ENCODE peak calls at places on chromosomes 16 and 17, in four cellular contexts. B is K562, E is HCT116, G is HepG2. N is an unnamed sample.

GRCh38 chr16:9115277-9115676 is 23.8 kb downstream of the HAPSTR1 start:
- DNase-seq in B (no peak), E (no peak), G (no peak), N (no peak)

GRCh38 chr16:27427538-27427937 is 25.6 kb downstream of the IL21R start:
- DNase-seq in B (no peak), E (no peak), G (no peak), N (no peak)

GRCh38 chr17:40884708-40885512 is at the start of gene KRT20:
- DNase-seq in B (no peak), E (no peak), G (no peak), N (no peak)

GRCh38 chr16:48963901-48964615 is 317.6 kb downstream of the CBLN1 start:
- DNase-seq in B (no peak), E (peak), G (no peak), N (peak)

GRCh38 chr17:45366049-45366448 is 49.2 kb upstream of the MAP3K14 start:
- DNase-seq in B (no peak), E (no peak), G (no peak), N (no peak)

GRCh38 chr17:77963441-77963840 is 4.9 kb downstream of the TNRC6C start:
- DNase-seq in B (peak), E (no peak), G (peak), N (no peak)

GRCh38 chr17:1153795-1154546 is 25.8 kb downstream of the ABR start:
- DNase-seq in B (no peak), E (no peak), G (peak), N (no peak)

GRCh38 chr17:44159519-44160210 is 10.8 kb upstream of the ASB16 start:
- DNase-seq in B (peak), E (no peak), G (no peak), N (no peak)

GRCh38 chr16:2210386-2211365 is at the start of gene BRICD5:
- DNase-seq in B (no peak), E (no peak), G (peak), N (no peak)

GRCh38 chr16:78748471-78748929 is 649.0 kb downstream of the WWOX start:
- DNase-seq in B (no peak), E (no peak), G (no peak), N (no peak)

GRCh38 chr17:14205992-14206461 is 30.6 kb downstream of the CDRT15 start:
- DNase-seq in B (no peak), E (peak), G (no peak), N (no peak)

GRCh38 chr16:5008311-5008731 is 25.4 kb downstream of the NAGPA start:
- DNase-seq in B (no peak), E (no peak), G (no peak), N (no peak)

GRCh38 chr17:75504347-75505151 is 10.8 kb downstream of the CASKIN2 start:
- DNase-seq in B (peak), E (no peak), G (peak), N (no peak)

GRCh38 chr17:19242323-19242722 is 5.2 kb downstream of the EPN2 start:
- DNase-seq in B (no peak), E (peak), G (no peak), N (no peak)

GRCh38 chr16:22379656-22380055 is 5.2 kb upstream of the CDR2 start:
- DNase-seq in B (no peak), E (no peak), G (no peak), N (no peak)

GRCh38 chr17:30586818-30587595 is 109.8 kb downstream of the GOSR1 start:
- DNase-seq in B (no peak), E (no peak), G (peak), N (no peak)

GRCh38 chr16:22874394-22874793 is 60.4 kb downstream of the HS3ST2 start:
- DNase-seq in B (no peak), E (no peak), G (no peak), N (no peak)

GRCh38 chr17:41163828-41164227 is 3.3 kb upstream of the KRTAP4-4 start:
- DNase-seq in B (no peak), E (no peak), G (no peak), N (no peak)

GRCh38 chr17:57211010-57211411 is 45.3 kb upstream of the MSI2 start:
- DNase-seq in B (no peak), E (no peak), G (no peak), N (no peak)

GRCh38 chr17:75981019-75981615 is 2.1 kb downstream of the TEN1 start:
- DNase-seq in B (no peak), E (no peak), G (no peak), N (no peak)

DNA sequence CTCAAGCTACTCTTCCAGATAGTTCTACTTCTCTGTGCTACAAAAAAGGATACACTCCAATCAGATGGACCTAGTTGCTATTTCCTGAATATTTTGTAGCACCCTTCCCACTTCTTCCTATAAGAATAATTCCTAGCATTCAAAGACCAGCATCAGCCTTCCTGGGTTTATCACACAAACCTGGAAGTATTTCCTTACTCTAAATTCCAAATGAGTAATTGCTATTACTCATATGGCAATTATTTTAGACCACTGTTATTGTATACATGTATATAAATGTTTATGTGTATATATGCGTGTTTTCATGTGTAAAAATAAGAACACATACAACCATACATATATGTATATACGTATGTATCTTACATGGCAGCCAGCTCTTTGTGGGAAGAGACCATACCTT is 130.6 kb downstream of the MYO1D start:
- DNase-seq in B (no peak), E (no peak), G (no peak), N (no peak)
- TF ChIP-seq TCF7L2 in B (no peak), E (no peak), G (no peak), N (no peak)

GRCh38 chr17:17492562-17492961 is 3.6 kb downstream of the RASD1 start:
- DNase-seq in B (no peak), E (no peak), G (no peak), N (no peak)
- TF ChIP-seq TCF7L2 in B (no peak), E (no peak), G (no peak), N (no peak)

DNA sequence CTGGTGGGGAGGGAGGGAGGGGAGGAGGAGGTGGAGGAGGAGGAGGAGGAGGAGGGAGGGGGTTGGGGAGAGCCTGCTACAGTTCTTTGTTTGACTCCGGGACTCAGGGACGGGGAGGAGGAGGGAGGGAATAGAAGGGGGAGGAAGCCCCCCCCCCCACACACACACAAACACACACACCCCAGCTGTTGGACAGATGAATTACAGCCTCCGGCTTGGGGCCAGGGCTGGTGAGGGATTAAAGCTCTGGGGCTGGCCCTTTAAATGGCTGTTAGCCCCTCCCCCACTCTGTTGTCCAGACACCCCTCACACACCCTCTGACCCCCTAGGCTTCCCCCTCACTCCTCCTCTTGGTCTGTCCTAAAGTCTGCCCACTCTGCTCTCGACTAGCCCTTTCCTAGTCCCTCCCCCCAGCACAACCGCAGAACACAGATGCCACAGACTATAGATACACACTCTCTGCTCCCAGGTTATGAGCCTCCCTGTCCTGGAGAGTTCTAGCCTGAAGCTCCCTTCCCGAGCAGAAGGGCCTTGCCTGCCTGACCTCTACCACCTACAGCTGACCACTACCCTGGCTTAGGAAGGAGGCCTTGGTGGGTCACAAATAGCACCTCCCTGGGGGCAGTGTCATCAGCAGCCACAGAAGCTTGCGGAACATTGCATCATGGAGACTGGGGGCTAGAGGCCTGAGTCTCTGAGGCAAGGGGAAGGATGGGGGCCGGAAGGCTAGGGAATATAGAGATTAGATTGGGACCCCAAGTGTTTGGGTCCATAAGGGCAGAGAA is 4.5 kb downstream of the KDM6B start:
- DNase-seq in B (peak), E (no peak), G (peak), N (no peak)
- TF ChIP-seq TCF7L2 in B (no peak), E (no peak), G (no peak), N (no peak)

GRCh38 chr17:81741594-81742452 is 29.7 kb downstream of the SLC25A10 start:
- DNase-seq in B (peak), E (no peak), G (no peak), N (no peak)
- TF ChIP-seq TCF7L2 in B (no peak), E (no peak), G (no peak), N (no peak)

DNA sequence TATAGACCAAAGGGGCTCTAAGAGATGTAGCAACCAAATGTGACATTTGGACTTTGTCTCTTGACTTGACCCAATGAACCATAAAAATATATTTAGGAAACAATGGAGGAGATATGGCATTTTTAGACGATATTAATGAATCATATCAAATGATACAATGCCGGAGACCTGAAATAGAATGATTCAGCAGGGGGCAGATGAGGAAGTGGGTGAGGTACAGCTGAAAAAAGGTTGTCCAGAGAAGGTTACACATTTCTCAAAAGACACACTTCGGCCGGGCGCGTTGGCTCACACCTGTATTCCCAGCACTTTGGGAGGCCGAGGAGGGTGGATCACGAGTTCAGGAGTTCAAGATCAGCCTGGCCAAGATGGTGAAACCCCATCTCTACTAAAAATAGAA is 16.5 kb upstream of the SNN start:
- DNase-seq in B (no peak), E (no peak), G (no peak), N (no peak)
- TF ChIP-seq TCF7L2 in B (no peak), E (no peak), G (no peak), N (no peak)

GRCh38 chr17:37774508-37774907 is 29.6 kb upstream of the HNF1B start:
- DNase-seq in B (no peak), E (no peak), G (no peak), N (no peak)
- TF ChIP-seq TCF7L2 in B (no peak), E (no peak), G (no peak), N (no peak)

GRCh38 chr16:24516900-24517669 is 22.3 kb upstream of the RBBP6 start:
- DNase-seq in B (peak), E (peak), G (peak), N (peak)
- TF ChIP-seq TCF7L2 in B (no peak), E (no peak), G (no peak), N (no peak)

GRCh38 chr17:66250686-66251085 is 21.5 kb upstream of the APOH start:
- DNase-seq in B (no peak), E (no peak), G (no peak), N (no peak)
- TF ChIP-seq TCF7L2 in B (no peak), E (no peak), G (no peak), N (no peak)

N was measured in Panc1.